ENCODE peak calls at places on chromosomes 2 and 18, in four cellular contexts. N, M, X and T are unnamed samples. For H3K4me1 and H3K27me3, the result is how much of the 10 kb centered on the place peaks cover.

GRCh38 chr2:30629866-30630265 is 177.4 kb downstream of the CAPN13 start:
- DNase-seq in N (no peak), M (peak), X (no peak), T (no peak)

GRCh38 chr2:41204315-41204714 is 752.4 kb upstream of the SLC8A1 start:
- DNase-seq in N (no peak), M (no peak), X (no peak), T (no peak)

GRCh38 chr2:127174977-127175376 is 45.1 kb downstream of the CYP27C1 start:
- DNase-seq in N (no peak), M (peak), X (no peak), T (no peak)

GRCh38 chr2:98556634-98557033 is 51.7 kb downstream of the COA5 start:
- DNase-seq in N (no peak), M (no peak), X (no peak), T (no peak)

GRCh38 chr2:1727796-1728474 is 16.4 kb downstream of the PXDN start:
- DNase-seq in N (no peak), M (no peak), X (no peak), T (no peak)

GRCh38 chr2:586518-587370 is 90.5 kb downstream of the TMEM18 start:
- DNase-seq in N (no peak), M (no peak), X (no peak), T (no peak)

GRCh38 chr2:134883552-134884293 is 34.9 kb upstream of the CCNT2 start:
- DNase-seq in N (no peak), M (no peak), X (no peak), T (no peak)

GRCh38 chr2:200615247-200615646 is 29.4 kb downstream of the AOX1 start:
- DNase-seq in N (no peak), M (peak), X (peak), T (no peak)

GRCh38 chr2:217471329-217471728 is 531.5 kb downstream of the TNS1 start:
- DNase-seq in N (no peak), M (peak), X (no peak), T (no peak)

GRCh38 chr2:132623096-132623839 is 46.7 kb downstream of the LYPD1 start:
- DNase-seq in N (no peak), M (peak), X (no peak), T (no peak)

GRCh38 chr2:240149943-240150784 is 9.7 kb upstream of the OTOS start:
- DNase-seq in N (peak), M (peak), X (peak), T (no peak)

GRCh38 chr2:162734866-162735265 is 103.7 kb downstream of the KCNH7 start:
- DNase-seq in N (no peak), M (no peak), X (no peak), T (no peak)

GRCh38 chr18:35409921-35410320 is 32.8 kb upstream of the ZNF396 start:
- DNase-seq in N (no peak), M (no peak), X (no peak), T (no peak)

GRCh38 chr2:74440378-74441110 is 1.2 kb downstream of the RTKN start:
- DNase-seq in N (peak), M (peak), X (peak), T (no peak)

GRCh38 chr2:44016282-44016681 is 20.5 kb upstream of the LRPPRC start:
- DNase-seq in N (no peak), M (peak), X (peak), T (peak)

GRCh38 chr18:44839239-44839666 is 158.6 kb downstream of the SETBP1 start:
- DNase-seq in N (peak), M (peak), X (peak), T (peak)

GRCh38 chr2:188524519-188525113 is 232.9 kb downstream of the GULP1 start:
- DNase-seq in N (no peak), M (peak), X (peak), T (no peak)

GRCh38 chr2:100987536-100987935 is 14.6 kb upstream of the RPL31 start:
- DNase-seq in N (no peak), M (no peak), X (no peak), T (no peak)

GRCh38 chr2:136019304-136019703 is 33.9 kb upstream of the DARS1 start:
- DNase-seq in N (no peak), M (no peak), X (no peak), T (no peak)

GRCh38 chr2:210442869-210443268 is 33.7 kb downstream of the LANCL1 start:
- DNase-seq in N (no peak), M (no peak), X (no peak), T (no peak)

GRCh38 chr2:200054681-200055468 is 99.5 kb downstream of the MAIP1 start:
- DNase-seq in N (peak), M (peak), X (no peak), T (no peak)

GRCh38 chr2:176493221-176493825 is 224.1 kb downstream of the MTX2 start:
- DNase-seq in N (no peak), M (no peak), X (no peak), T (no peak)

GRCh38 chr2:179428659-179429058 is 164.0 kb upstream of the SESTD1 start:
- DNase-seq in N (no peak), M (peak), X (no peak), T (no peak)

GRCh38 chr2:58497189-58497588 is 256.1 kb upstream of the FANCL start:
- DNase-seq in N (no peak), M (no peak), X (no peak), T (no peak)

GRCh38 chr2:17479875-17480274 is 38.4 kb downstream of the RAD51AP2 start:
- DNase-seq in N (no peak), M (peak), X (no peak), T (no peak)

GRCh38 chr2:131801210-131801744 is 273.6 kb downstream of the CCDC74A start:
- DNase-seq in N (peak), M (no peak), X (no peak), T (no peak)

GRCh38 chr2:101704046-101704466 is 6.5 kb downstream of the MAP4K4 start:
- DNase-seq in N (no peak), M (peak), X (no peak), T (peak)

GRCh38 chr2:174840436-174840835 is 76.2 kb upstream of the CHRNA1 start:
- DNase-seq in N (no peak), M (peak), X (no peak), T (no peak)

GRCh38 chr18:5395860-5396448 is 100.4 kb upstream of the ZBTB14 start:
- DNase-seq in N (no peak), M (no peak), X (no peak), T (no peak)

GRCh38 chr2:219453691-219454131 is 19.1 kb downstream of the SPEG start:
- DNase-seq in N (no peak), M (peak), X (peak), T (no peak)

GRCh38 chr2:192292478-192292877 is 97.7 kb upstream of the TMEFF2 start:
- DNase-seq in N (peak), M (no peak), X (no peak), T (no peak)

GRCh38 chr18:28174181-28174906 is 2.6 kb downstream of the CDH2 start:
- DNase-seq in N (no peak), M (no peak), X (no peak), T (no peak)
- H3K4me3 ChIP-seq in N (no peak), M (peak), X (no peak), T (no peak)

GRCh38 chr2:24339856-24340262 is 20.5 kb downstream of the ITSN2 start:
- DNase-seq in N (no peak), M (no peak), X (no peak), T (no peak)

GRCh38 chr2:24345937-24346336 is 14.4 kb downstream of the ITSN2 start:
- DNase-seq in N (no peak), M (no peak), X (no peak), T (no peak)

GRCh38 chr2:24337958-24338357 is 22.4 kb downstream of the ITSN2 start:
- DNase-seq in N (no peak), M (no peak), X (no peak), T (no peak)

GRCh38 chr2:24343225-24343882 is 17.0 kb downstream of the ITSN2 start:
- DNase-seq in N (no peak), M (no peak), X (no peak), T (no peak)

GRCh38 chr2:24342110-24342910 is 18.0 kb downstream of the ITSN2 start:
- DNase-seq in N (no peak), M (no peak), X (no peak), T (no peak)
- H3K4me1 ChIP-seq in N (under half), M (under half), X (under half), T (under half)

DNA sequence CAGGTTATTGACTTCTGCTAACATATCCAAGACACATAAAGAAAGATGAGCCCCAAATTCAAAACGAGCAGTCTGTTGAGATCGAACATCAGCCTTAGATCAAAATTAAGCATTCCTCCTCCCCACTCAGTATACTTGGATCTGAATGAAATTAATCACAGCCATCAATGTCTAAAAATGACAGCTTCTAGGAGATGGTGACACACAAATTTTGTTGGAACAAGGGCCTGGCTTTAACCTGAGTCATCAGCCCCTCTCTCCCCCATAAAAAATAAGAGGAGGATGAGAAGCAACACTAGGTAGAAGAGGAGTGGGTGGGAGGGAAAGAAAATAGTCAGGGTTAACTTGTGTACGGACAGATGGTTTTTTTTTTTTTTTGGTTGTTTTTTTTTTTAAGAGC is 223.1 kb downstream of the EXOC6B start:
- DNase-seq in N (no peak), M (no peak), X (no peak), T (no peak)
- H3K27me3 ChIP-seq in N (under half), M (under half), X (under half), T (under half)

DNA sequence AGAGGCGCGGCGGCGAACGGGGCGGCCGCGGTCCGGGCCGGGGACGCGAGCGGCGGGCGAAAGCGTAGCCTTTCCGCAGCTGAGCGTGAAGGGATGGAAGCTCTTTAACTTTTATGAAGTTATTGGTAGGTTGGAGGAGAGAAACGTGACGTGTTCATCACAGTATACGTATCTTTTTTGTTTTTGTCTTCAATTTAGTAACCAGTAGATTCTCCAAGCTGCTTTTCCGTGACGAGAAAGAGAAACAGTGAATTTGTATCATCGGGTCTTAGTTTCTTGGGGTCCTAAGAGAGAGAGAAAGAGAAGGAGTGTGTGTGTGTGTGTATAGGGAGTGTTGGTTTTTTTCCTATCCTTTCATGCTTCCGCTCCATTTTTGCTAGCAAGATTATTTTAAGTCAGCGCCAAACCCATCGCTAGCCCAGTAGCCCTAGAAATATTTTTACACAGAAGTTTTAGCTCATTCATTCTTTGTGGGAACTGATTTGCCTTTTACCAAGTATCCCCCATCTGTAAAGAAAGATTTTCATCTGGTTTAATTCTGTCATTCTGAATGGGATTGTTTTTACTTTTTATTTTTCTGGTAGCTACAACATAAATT is 669 bp downstream of the ATG4B start:
- DNase-seq in N (no peak), M (peak), X (no peak), T (no peak)
- H3K4me3 ChIP-seq in N (peak), M (peak), X (peak), T (peak)

DNA sequence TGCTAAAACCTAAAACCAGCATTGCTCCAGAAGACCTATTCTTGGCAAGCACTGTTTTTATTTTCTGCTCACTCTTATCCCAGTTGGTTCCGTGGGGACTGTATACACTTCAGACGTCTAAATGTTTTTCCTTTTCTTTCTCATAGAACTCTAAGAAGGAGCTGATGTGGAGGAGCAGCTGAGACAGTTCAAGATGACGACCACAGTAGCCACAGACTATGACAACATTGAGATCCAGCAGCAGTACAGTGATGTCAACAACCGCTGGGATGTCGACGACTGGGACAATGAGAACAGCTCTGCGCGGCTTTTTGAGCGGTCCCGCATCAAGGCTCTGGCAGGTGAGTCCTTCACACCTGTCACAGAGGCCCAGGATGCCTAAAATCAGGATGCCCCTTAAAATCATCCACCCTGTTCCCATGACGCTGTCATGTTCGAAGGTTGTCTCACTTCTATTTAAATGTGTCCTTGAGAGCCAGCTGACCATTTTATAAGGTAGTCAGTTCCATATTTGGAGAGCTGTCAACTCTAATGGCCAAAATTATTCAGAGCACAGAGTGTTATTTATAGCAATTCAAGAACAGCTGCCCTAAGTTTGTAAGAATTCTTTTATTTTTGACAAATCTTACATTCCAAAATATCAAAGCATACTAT is 70.2 kb downstream of the SPTBN1 start:
- DNase-seq in N (no peak), M (no peak), X (no peak), T (no peak)
- H3K4me1 ChIP-seq in N (under half), M (under half), X (under half), T (under half)

GRCh38 chr2:19369341-19369955 is 11.0 kb upstream of the OSR1 start:
- DNase-seq in N (no peak), M (peak), X (no peak), T (no peak)

GRCh38 chr2:19365126-19365525 is 6.7 kb upstream of the OSR1 start:
- DNase-seq in N (no peak), M (no peak), X (no peak), T (no peak)

GRCh38 chr2:19368760-19369159 is 10.3 kb upstream of the OSR1 start:
- DNase-seq in N (no peak), M (no peak), X (no peak), T (no peak)

GRCh38 chr2:19364014-19364413 is 5.6 kb upstream of the OSR1 start:
- DNase-seq in N (no peak), M (no peak), X (no peak), T (no peak)

DNA sequence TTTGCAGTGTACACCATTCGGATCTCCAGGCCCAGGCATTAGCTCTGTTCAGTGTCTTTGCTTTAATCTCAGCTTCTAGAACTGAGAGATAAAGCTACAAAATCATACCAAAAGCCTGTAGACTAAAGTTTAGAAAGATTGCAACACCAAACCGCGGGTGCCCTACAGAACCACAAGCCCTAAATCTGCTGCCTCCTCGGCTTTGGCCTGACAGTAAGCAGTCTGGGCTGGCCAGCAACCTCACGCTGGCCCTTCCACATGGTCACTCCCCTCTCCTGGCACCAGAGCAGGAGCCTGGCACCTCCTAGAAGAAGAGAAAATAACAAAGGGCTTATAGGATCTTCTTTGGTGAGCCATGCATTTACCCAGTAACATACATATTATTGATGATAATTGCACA is 8.9 kb upstream of the OSR1 start:
- DNase-seq in N (no peak), M (peak), X (no peak), T (no peak)
- H3K27me3 ChIP-seq in N (half or more), M (half or more), X (under half), T (under half)

GRCh38 chr18:57812126-57812477 is 9.0 kb upstream of the ATP8B1 start:
- DNase-seq in N (no peak), M (no peak), X (no peak), T (no peak)

GRCh38 chr18:57809190-57809589 is 6.1 kb upstream of the ATP8B1 start:
- DNase-seq in N (no peak), M (no peak), X (no peak), T (no peak)

GRCh38 chr18:57813245-57813644 is 10.1 kb upstream of the ATP8B1 start:
- DNase-seq in N (no peak), M (peak), X (no peak), T (no peak)

GRCh38 chr18:57814555-57814954 is 11.4 kb upstream of the ATP8B1 start:
- DNase-seq in N (no peak), M (no peak), X (no peak), T (no peak)

DNA sequence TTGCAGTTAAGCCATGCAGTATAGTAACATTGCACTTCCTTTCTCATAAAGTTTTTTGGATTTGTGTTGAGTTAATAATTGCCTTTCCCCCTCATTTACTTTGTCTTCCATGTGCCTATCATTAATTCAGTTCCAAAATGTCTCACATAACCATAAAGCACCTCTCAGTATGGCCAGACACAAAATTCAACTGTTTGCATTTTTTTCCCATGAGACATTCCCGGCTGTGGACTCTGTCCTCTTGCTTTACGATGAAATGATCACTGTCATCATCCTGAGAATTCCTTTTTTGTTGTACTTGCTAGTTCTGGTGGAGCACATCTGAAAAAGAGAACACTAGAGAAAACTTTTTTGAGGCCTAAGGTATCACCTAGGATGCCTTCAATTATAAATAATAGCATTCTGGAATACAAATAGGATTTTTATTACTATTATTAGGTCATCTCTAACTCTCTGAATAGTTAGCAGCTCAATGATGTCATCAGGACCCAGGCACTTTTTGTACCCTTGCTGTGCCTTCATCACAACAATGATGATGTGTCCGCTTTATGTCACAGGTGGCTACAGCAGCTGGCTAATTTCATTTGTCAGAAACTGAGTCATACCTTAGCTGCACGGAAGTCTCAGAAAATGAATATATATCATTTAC is 8.5 kb upstream of the ATP8B1 start:
- DNase-seq in N (no peak), M (no peak), X (no peak), T (no peak)
- H3K4me3 ChIP-seq in N (no peak), M (no peak), X (no peak), T (no peak)

GRCh38 chr18:51044928-51045587 is 15.0 kb downstream of the SMAD4 start:
- DNase-seq in N (no peak), M (peak), X (no peak), T (no peak)
- H3K4me1 ChIP-seq in N (under half), M (under half), X (under half), T (under half)

DNA sequence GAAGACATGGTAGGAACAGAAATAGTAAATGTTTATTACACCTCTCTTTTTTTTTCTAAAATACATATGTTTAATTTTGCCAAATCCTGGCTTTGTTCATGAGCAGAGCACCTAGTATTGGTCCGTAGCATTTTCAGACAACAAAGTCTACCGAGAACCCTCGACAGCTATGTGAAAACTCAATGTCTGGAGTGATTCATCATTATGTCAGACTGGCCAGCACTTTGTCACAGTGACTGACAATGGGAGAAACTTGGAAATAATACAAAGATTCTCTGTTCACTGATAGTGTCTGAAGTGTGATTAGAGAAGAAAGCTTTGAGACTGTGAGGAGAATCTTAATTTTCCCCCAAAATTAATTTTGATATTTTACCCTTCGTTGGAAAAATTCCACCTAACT is 143.0 kb downstream of the HNMT start:
- DNase-seq in N (no peak), M (no peak), X (no peak), T (no peak)
- H3K27me3 ChIP-seq in N (under half), M (under half), X (under half), T (under half)